ENCODE peak calls at places on chromosomes 12 and 14, in six cellular contexts. I is mucosa of descending colon; P is brain microvascular endothelial cell; L is neural progenitor cell; T is CD8-positive, alpha-beta T cell; J is endothelial cell of umbilical vein. Z is an unnamed sample. For H3K36me3, the result is how much of the 10 kb centered on the place peaks cover.

GRCh38 chr12:84329933-84330332 is 582.7 kb downstream of the SLC6A15 start:
- DNase-seq in P (peak), J (no peak), L (no peak), T (no peak), I (no peak), Z (no peak)

GRCh38 chr12:25625146-25625545 is 72.1 kb upstream of the LMNTD1 start:
- DNase-seq in L (no peak), P (no peak), J (no peak), T (no peak), I (no peak), Z (no peak)

GRCh38 chr12:50550530-50551223 is 45.9 kb downstream of the DIP2B start:
- DNase-seq in J (peak), T (no peak), L (no peak), P (no peak), I (no peak), Z (no peak)

GRCh38 chr12:130459916-130460315 is 122.2 kb downstream of the PIWIL1 start:
- DNase-seq in P (no peak), I (no peak), L (no peak), J (no peak), T (no peak), Z (no peak)

GRCh38 chr12:51621155-51621922 is 30.3 kb downstream of the SCN8A start:
- DNase-seq in I (no peak), P (no peak), L (no peak), T (no peak), J (peak), Z (no peak)

GRCh38 chr14:58533417-58533816 is 104.3 kb upstream of the DACT1 start:
- DNase-seq in T (no peak), I (no peak), P (peak), L (peak), J (peak), Z (no peak)

GRCh38 chr12:54392485-54393349 is 8.2 kb upstream of the ZNF385A start:
- DNase-seq in J (no peak), I (no peak), T (no peak), L (no peak), P (no peak), Z (no peak)

GRCh38 chr12:122862872-122863701 is 27.8 kb downstream of the HIP1R start:
- DNase-seq in T (peak), P (no peak), I (peak), J (no peak), L (no peak), Z (no peak)

GRCh38 chr12:118034429-118035193 is 18.1 kb downstream of the RFC5 start:
- DNase-seq in I (no peak), L (peak), J (peak), P (peak), T (no peak), Z (no peak)
- H3K36me3 ChIP-seq in I (under half), L (under half), J (under half), P (half or more), T (half or more), Z (under half)

DNA sequence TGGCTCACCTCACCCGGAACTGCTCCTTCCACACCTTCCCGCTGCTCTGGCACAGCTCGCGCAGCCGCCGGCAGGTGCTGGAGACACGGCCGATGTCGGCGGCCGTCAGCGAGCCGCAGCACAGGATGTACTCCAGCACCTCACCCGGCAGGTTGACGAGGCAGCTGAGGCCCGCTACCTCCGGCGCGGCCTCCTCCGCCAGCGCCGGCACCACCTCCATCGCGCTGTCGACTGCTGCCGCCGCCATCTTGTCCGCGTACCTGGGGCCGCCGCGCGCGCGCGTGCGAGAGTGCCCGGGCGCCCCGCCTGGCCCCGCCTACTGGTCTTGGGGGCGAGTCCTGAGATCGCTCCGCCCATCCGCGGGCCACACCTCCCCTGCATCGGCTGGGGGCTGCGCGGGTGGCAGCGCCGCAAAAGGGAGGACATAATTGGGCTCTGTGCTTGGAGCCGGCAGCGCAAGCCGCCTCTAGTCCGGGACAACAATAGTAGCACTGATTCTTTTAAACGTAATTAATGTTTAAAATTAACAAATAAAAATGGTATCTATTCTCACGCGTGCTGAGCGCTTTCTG is at the start of gene FBXO21:
- DNase-seq in T (peak), J (peak), P (peak), L (peak), I (peak), Z (peak)
- TF ChIP-seq CTCF in T (no peak), J (no peak), P (no peak), L (no peak), I (no peak), Z (no peak)

GRCh38 chr12:1205512-1206060 is 214.6 kb downstream of the ERC1 start:
- DNase-seq in T (no peak), I (no peak), P (peak), L (no peak), J (peak), Z (no peak)
- H3K4me3 ChIP-seq in T (no peak), I (no peak), P (no peak), L (no peak), J (no peak), Z (no peak)

GRCh38 chr12:121808623-121809022 is 4.8 kb downstream of the SETD1B start:
- DNase-seq in T (no peak), P (no peak), L (no peak), I (no peak), J (no peak), Z (no peak)

GRCh38 chr12:121809712-121810116 is 5.9 kb downstream of the SETD1B start:
- DNase-seq in P (no peak), T (no peak), J (no peak), L (no peak), I (peak), Z (no peak)

GRCh38 chr12:121810833-121811433 is 7.1 kb downstream of the SETD1B start:
- DNase-seq in J (no peak), T (no peak), L (no peak), I (no peak), P (no peak), Z (no peak)

GRCh38 chr12:121811434-121812319 is 7.9 kb downstream of the SETD1B start:
- DNase-seq in J (peak), P (peak), T (peak), L (peak), I (peak), Z (peak)

DNA sequence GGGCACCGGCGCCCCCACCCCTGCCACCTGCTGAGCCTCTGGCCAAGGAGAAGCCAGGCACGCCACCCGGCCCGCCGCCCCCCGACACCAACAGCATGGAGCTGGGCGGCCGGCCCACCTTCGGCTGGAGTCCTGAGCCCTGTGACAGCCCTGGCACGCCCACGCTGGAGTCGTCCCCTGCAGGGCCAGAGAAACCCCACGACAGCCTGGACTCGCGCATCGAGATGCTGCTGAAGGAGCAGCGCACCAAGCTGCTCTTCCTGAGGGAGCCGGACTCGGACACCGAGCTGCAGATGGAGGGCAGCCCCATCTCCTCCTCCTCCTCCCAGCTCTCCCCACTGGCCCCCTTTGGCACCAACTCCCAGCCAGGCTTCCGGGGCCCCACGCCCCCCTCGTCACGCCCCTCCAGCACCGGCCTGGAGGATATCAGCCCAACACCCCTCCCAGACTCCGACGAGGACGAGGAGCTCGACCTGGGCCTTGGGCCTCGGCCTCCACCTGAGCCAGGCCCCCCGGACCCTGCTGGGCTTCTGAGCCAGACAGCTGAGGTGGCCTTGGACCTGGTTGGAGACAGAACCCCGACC is 6.5 kb downstream of the SETD1B start:
- DNase-seq in J (no peak), L (no peak), P (no peak), I (peak), T (no peak), Z (no peak)
- H3K36me3 ChIP-seq in J (under half), L (under half), P (half or more), I (under half), T (under half), Z (under half)

Z was measured in GM06990.